ENCODE peak calls at places on chromosome 16, in six cellular contexts. One of them, this sample, is unnamed.

GRCh38 chr16:56711862-56712261 is 18.1 kb upstream of the NUP93 start:
- DNase-seq in effector memory CD4-positive, alpha-beta T cell: no peak
- DNase-seq in A549: no peak
- DNase-seq in tibial nerve: no peak
- DNase-seq in NT2/D1: no peak
- DNase-seq in CD4-positive, CD25-positive, alpha-beta regulatory T cell: no peak
- DNase-seq in this sample: no peak

GRCh38 chr16:78134944-78135619 is 35.6 kb downstream of the WWOX start:
- DNase-seq in effector memory CD4-positive, alpha-beta T cell: no peak
- DNase-seq in A549: no peak
- DNase-seq in tibial nerve: no peak
- DNase-seq in NT2/D1: no peak
- DNase-seq in CD4-positive, CD25-positive, alpha-beta regulatory T cell: no peak
- DNase-seq in this sample: no peak

GRCh38 chr16:2200313-2200712 is 3.9 kb upstream of the CASKIN1 start:
- DNase-seq in effector memory CD4-positive, alpha-beta T cell: no peak
- DNase-seq in A549: no peak
- DNase-seq in tibial nerve: no peak
- DNase-seq in NT2/D1: no peak
- DNase-seq in CD4-positive, CD25-positive, alpha-beta regulatory T cell: no peak
- DNase-seq in this sample: no peak

GRCh38 chr16:64058685-64059084 is 1063.2 kb downstream of the CDH11 start:
- DNase-seq in effector memory CD4-positive, alpha-beta T cell: no peak
- DNase-seq in A549: no peak
- DNase-seq in tibial nerve: no peak
- DNase-seq in NT2/D1: no peak
- DNase-seq in CD4-positive, CD25-positive, alpha-beta regulatory T cell: no peak
- DNase-seq in this sample: no peak

GRCh38 chr16:17766012-17766411 is 295.3 kb upstream of the XYLT1 start:
- DNase-seq in effector memory CD4-positive, alpha-beta T cell: no peak
- DNase-seq in A549: no peak
- DNase-seq in tibial nerve: no peak
- DNase-seq in NT2/D1: no peak
- DNase-seq in CD4-positive, CD25-positive, alpha-beta regulatory T cell: no peak
- DNase-seq in this sample: no peak

GRCh38 chr16:31484491-31485171 is 1.7 kb downstream of the SLC5A2 start:
- DNase-seq in effector memory CD4-positive, alpha-beta T cell: no peak
- DNase-seq in A549: no peak
- DNase-seq in tibial nerve: no peak
- DNase-seq in NT2/D1: no peak
- DNase-seq in CD4-positive, CD25-positive, alpha-beta regulatory T cell: no peak
- DNase-seq in this sample: no peak

GRCh38 chr16:1770328-1771071 is 843 bp downstream of the NME3 start:
- DNase-seq in effector memory CD4-positive, alpha-beta T cell: peak; percentile 29
- DNase-seq in A549: no peak
- DNase-seq in tibial nerve: peak; percentile 44
- DNase-seq in NT2/D1: no peak
- DNase-seq in CD4-positive, CD25-positive, alpha-beta regulatory T cell: peak; percentile 32
- DNase-seq in this sample: peak; percentile 66

GRCh38 chr16:74868501-74868900 is 93.9 kb upstream of the FA2H start:
- DNase-seq in effector memory CD4-positive, alpha-beta T cell: no peak
- DNase-seq in A549: no peak
- DNase-seq in tibial nerve: no peak
- DNase-seq in NT2/D1: no peak
- DNase-seq in CD4-positive, CD25-positive, alpha-beta regulatory T cell: no peak
- DNase-seq in this sample: no peak

GRCh38 chr16:7303014-7303676 is 29.5 kb upstream of the RBFOX1 start:
- DNase-seq in effector memory CD4-positive, alpha-beta T cell: no peak
- DNase-seq in A549: no peak
- DNase-seq in tibial nerve: no peak
- DNase-seq in NT2/D1: no peak
- DNase-seq in CD4-positive, CD25-positive, alpha-beta regulatory T cell: no peak
- DNase-seq in this sample: no peak

GRCh38 chr16:72986011-72986410 is 61.9 kb downstream of the ZFHX3 start:
- DNase-seq in effector memory CD4-positive, alpha-beta T cell: no peak
- DNase-seq in A549: no peak
- DNase-seq in tibial nerve: peak; percentile 79
- DNase-seq in NT2/D1: no peak
- DNase-seq in CD4-positive, CD25-positive, alpha-beta regulatory T cell: no peak
- DNase-seq in this sample: no peak

GRCh38 chr16:79168321-79168720 is 432.2 kb downstream of the MAF start:
- DNase-seq in effector memory CD4-positive, alpha-beta T cell: no peak
- DNase-seq in A549: no peak
- DNase-seq in tibial nerve: no peak
- DNase-seq in NT2/D1: no peak
- DNase-seq in CD4-positive, CD25-positive, alpha-beta regulatory T cell: no peak
- DNase-seq in this sample: no peak

GRCh38 chr16:28878083-28878926 is at the start of gene ATP2A1:
- DNase-seq in effector memory CD4-positive, alpha-beta T cell: no peak
- DNase-seq in A549: no peak
- DNase-seq in tibial nerve: no peak
- DNase-seq in NT2/D1: no peak
- DNase-seq in CD4-positive, CD25-positive, alpha-beta regulatory T cell: no peak
- DNase-seq in this sample: no peak

GRCh38 chr16:30028438-30029093 is 2.5 kb downstream of the TLCD3B start:
- DNase-seq in effector memory CD4-positive, alpha-beta T cell: no peak
- DNase-seq in A549: no peak
- DNase-seq in tibial nerve: no peak
- DNase-seq in NT2/D1: no peak
- DNase-seq in CD4-positive, CD25-positive, alpha-beta regulatory T cell: no peak
- DNase-seq in this sample: no peak

GRCh38 chr16:64345142-64345541 is 776.7 kb downstream of the CDH11 start:
- DNase-seq in effector memory CD4-positive, alpha-beta T cell: no peak
- DNase-seq in A549: no peak
- DNase-seq in tibial nerve: no peak
- DNase-seq in NT2/D1: no peak
- DNase-seq in CD4-positive, CD25-positive, alpha-beta regulatory T cell: no peak
- DNase-seq in this sample: no peak

GRCh38 chr16:71956500-71956899 is 43.7 kb downstream of the PKD1L3 start:
- DNase-seq in effector memory CD4-positive, alpha-beta T cell: no peak
- DNase-seq in A549: no peak
- DNase-seq in tibial nerve: no peak
- DNase-seq in NT2/D1: no peak
- DNase-seq in CD4-positive, CD25-positive, alpha-beta regulatory T cell: no peak
- DNase-seq in this sample: no peak

GRCh38 chr16:71963125-71963875 is 36.9 kb downstream of the PKD1L3 start:
- DNase-seq in effector memory CD4-positive, alpha-beta T cell: no peak
- DNase-seq in A549: no peak
- DNase-seq in tibial nerve: no peak
- DNase-seq in NT2/D1: no peak
- DNase-seq in CD4-positive, CD25-positive, alpha-beta regulatory T cell: no peak
- DNase-seq in this sample: no peak

GRCh38 chr16:71965223-71965622 is 35.0 kb downstream of the PKD1L3 start:
- DNase-seq in effector memory CD4-positive, alpha-beta T cell: no peak
- DNase-seq in A549: no peak
- DNase-seq in tibial nerve: no peak
- DNase-seq in NT2/D1: no peak
- DNase-seq in CD4-positive, CD25-positive, alpha-beta regulatory T cell: no peak
- DNase-seq in this sample: no peak

GRCh38 chr16:71966932-71967331 is 33.3 kb downstream of the PKD1L3 start:
- DNase-seq in effector memory CD4-positive, alpha-beta T cell: no peak
- DNase-seq in A549: no peak
- DNase-seq in tibial nerve: no peak
- DNase-seq in NT2/D1: no peak
- DNase-seq in CD4-positive, CD25-positive, alpha-beta regulatory T cell: no peak
- DNase-seq in this sample: no peak

GRCh38 chr16:71961066-71962039 is 38.8 kb downstream of the PKD1L3 start:
- DNase-seq in effector memory CD4-positive, alpha-beta T cell: peak; percentile 59
- DNase-seq in A549: peak; percentile 77
- DNase-seq in tibial nerve: peak; percentile 89
- DNase-seq in NT2/D1: peak; percentile 72
- DNase-seq in CD4-positive, CD25-positive, alpha-beta regulatory T cell: peak; percentile 61
- DNase-seq in this sample: peak; percentile 59
- H3K4me3 ChIP-seq in effector memory CD4-positive, alpha-beta T cell: no peak overlapping the region
- H3K4me3 ChIP-seq in A549: no peak overlapping the region
- H3K4me3 ChIP-seq in tibial nerve: no peak overlapping the region
- H3K4me3 ChIP-seq in NT2/D1: no peak overlapping the region
- H3K4me3 ChIP-seq in CD4-positive, CD25-positive, alpha-beta regulatory T cell: no peak overlapping the region
- H3K4me3 ChIP-seq in this sample: no peak overlapping the region

GRCh38 chr16:58029410-58029809 is 3.9 kb downstream of the MMP15 start:
- DNase-seq in effector memory CD4-positive, alpha-beta T cell: no peak
- DNase-seq in A549: no peak
- DNase-seq in tibial nerve: no peak
- DNase-seq in NT2/D1: no peak
- DNase-seq in CD4-positive, CD25-positive, alpha-beta regulatory T cell: no peak
- DNase-seq in this sample: no peak
- H3K4me1 ChIP-seq in effector memory CD4-positive, alpha-beta T cell: peaks cover 21% of the 10 kb centered on the region
- H3K4me1 ChIP-seq in A549: peaks cover 17% of the 10 kb centered on the region
- H3K4me1 ChIP-seq in tibial nerve: peaks cover 34% of the 10 kb centered on the region
- H3K4me1 ChIP-seq in NT2/D1: peaks cover 35% of the 10 kb centered on the region
- H3K4me1 ChIP-seq in CD4-positive, CD25-positive, alpha-beta regulatory T cell: peaks cover 26% of the 10 kb centered on the region
- H3K4me1 ChIP-seq in this sample: peaks cover 7% of the 10 kb centered on the region

GRCh38 chr16:81860867-81861266 is 81.8 kb downstream of the PLCG2 start:
- DNase-seq in effector memory CD4-positive, alpha-beta T cell: no peak
- DNase-seq in A549: no peak
- DNase-seq in tibial nerve: no peak
- DNase-seq in NT2/D1: no peak
- DNase-seq in CD4-positive, CD25-positive, alpha-beta regulatory T cell: no peak
- DNase-seq in this sample: no peak
- H3K9me3 ChIP-seq in effector memory CD4-positive, alpha-beta T cell: no peaks in the 10 kb centered on the region
- H3K9me3 ChIP-seq in A549: no peaks in the 10 kb centered on the region
- H3K9me3 ChIP-seq in tibial nerve: no peaks in the 10 kb centered on the region
- H3K9me3 ChIP-seq in NT2/D1: no peaks in the 10 kb centered on the region
- H3K9me3 ChIP-seq in CD4-positive, CD25-positive, alpha-beta regulatory T cell: no peaks in the 10 kb centered on the region
- H3K9me3 ChIP-seq in this sample: no peaks in the 10 kb centered on the region

GRCh38 chr16:23416816-23417215 is 36.2 kb downstream of the COG7 start:
- DNase-seq in effector memory CD4-positive, alpha-beta T cell: no peak
- DNase-seq in A549: no peak
- DNase-seq in tibial nerve: no peak
- DNase-seq in NT2/D1: no peak
- DNase-seq in CD4-positive, CD25-positive, alpha-beta regulatory T cell: no peak
- DNase-seq in this sample: no peak
- H3K4me3 ChIP-seq in effector memory CD4-positive, alpha-beta T cell: no peak overlapping the region
- H3K4me3 ChIP-seq in A549: no peak overlapping the region
- H3K4me3 ChIP-seq in tibial nerve: no peak overlapping the region
- H3K4me3 ChIP-seq in NT2/D1: no peak overlapping the region
- H3K4me3 ChIP-seq in CD4-positive, CD25-positive, alpha-beta regulatory T cell: no peak overlapping the region
- H3K4me3 ChIP-seq in this sample: no peak overlapping the region

DNA sequence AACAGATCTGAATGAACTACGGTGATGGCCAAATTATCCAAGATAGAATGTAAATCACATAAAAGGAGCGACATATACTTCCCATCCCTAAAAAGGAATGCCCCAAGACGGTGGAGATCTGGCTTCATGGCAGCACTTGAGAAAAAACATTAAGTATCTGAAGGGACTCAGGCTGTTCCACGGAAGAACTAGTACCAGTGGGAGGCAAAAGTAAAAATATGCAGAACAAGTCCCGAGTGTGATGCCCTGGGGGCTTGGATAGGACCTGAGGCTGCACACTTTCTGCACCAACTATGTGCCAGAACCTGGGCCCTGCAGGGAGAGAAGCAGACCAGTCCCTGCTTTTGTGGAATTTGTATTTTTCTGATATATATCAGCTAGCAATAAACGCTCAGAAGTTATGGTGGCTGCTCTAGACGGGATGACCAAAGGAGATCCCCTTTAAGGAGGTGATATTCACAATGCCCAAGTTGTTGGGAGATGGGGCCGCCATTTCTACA is 538 bp upstream of the CKLF start:
- DNase-seq in effector memory CD4-positive, alpha-beta T cell: peak; percentile 3
- DNase-seq in A549: no peak
- DNase-seq in tibial nerve: no peak
- DNase-seq in NT2/D1: no peak
- DNase-seq in CD4-positive, CD25-positive, alpha-beta regulatory T cell: no peak
- DNase-seq in this sample: no peak
- H3K4me1 ChIP-seq in effector memory CD4-positive, alpha-beta T cell: peaks cover 56% of the 10 kb centered on the region
- H3K4me1 ChIP-seq in A549: peaks cover 40% of the 10 kb centered on the region
- H3K4me1 ChIP-seq in tibial nerve: peaks cover 41% of the 10 kb centered on the region
- H3K4me1 ChIP-seq in NT2/D1: no peaks in the 10 kb centered on the region
- H3K4me1 ChIP-seq in CD4-positive, CD25-positive, alpha-beta regulatory T cell: peaks cover 79% of the 10 kb centered on the region
- H3K4me1 ChIP-seq in this sample: peaks cover 72% of the 10 kb centered on the region

DNA sequence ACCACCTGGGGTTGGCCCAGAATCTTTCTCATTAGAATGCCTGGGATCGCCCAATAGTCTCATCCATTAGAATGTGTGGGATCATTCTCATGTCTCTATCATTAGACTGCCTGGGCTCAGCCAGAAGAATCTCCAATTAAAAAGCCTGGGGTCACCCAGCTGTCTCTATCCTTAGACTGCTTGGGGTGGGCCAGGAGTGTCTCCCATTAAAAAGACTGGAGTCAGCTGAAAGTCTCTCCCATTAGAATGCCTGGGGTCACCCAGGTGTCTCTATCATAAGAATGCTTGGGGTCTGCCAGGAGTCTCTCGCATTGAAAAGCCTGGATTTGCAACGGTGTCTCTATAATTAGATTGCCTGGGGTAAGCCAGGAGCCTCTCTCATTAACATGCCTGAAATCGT is 2225.7 kb downstream of the TP53TG3F start:
- DNase-seq in effector memory CD4-positive, alpha-beta T cell: no peak
- DNase-seq in A549: no peak
- DNase-seq in tibial nerve: no peak
- DNase-seq in NT2/D1: no peak
- DNase-seq in CD4-positive, CD25-positive, alpha-beta regulatory T cell: no peak
- DNase-seq in this sample: no peak
- H3K9me3 ChIP-seq in effector memory CD4-positive, alpha-beta T cell: peaks cover 20% of the 10 kb centered on the region
- H3K9me3 ChIP-seq in A549: no peaks in the 10 kb centered on the region
- H3K9me3 ChIP-seq in tibial nerve: no peaks in the 10 kb centered on the region
- H3K9me3 ChIP-seq in NT2/D1: no peaks in the 10 kb centered on the region
- H3K9me3 ChIP-seq in CD4-positive, CD25-positive, alpha-beta regulatory T cell: peaks cover 50% of the 10 kb centered on the region
- H3K9me3 ChIP-seq in this sample: peaks cover 6% of the 10 kb centered on the region

DNA sequence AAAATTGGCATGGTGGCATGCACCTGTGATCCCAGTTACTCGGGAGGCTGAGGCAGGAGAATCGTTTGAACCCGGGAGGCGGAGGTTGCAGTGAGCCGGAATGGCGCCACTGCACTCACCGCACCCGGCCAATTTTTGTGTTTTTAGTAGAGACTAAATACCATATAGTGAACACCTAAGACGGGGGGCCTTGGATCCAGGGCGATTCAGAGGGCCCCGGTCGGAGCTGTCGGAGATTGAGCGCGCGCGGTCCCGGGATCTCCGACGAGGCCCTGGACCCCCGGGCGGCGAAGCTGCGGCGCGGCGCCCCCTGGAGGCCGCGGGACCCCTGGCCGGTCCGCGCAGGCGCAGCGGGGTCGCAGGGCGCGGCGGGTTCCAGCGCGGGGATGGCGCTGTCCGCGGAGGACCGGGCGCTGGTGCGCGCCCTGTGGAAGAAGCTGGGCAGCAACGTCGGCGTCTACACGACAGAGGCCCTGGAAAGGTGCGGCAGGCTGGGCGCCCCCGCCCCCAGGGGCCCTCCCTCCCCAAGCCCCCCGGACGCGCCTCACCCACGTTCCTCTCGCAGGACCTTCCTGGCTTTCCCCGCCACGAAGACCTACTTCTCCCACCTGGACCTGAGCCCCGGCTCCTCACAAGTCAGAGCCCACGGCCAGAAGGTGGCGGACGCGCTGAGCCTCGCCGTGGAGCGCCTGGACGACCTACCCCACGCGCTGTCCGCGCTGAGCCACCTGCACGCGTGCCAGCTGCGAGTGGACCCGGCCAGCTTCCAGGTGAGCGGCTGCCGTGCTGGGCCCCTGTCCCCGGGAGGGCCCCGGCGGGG is at the start of gene HBQ1:
- DNase-seq in effector memory CD4-positive, alpha-beta T cell: no peak
- DNase-seq in A549: peak; percentile 73
- DNase-seq in tibial nerve: no peak
- DNase-seq in NT2/D1: no peak
- DNase-seq in CD4-positive, CD25-positive, alpha-beta regulatory T cell: no peak
- DNase-seq in this sample: peak; percentile 27
- H3K4me3 ChIP-seq in effector memory CD4-positive, alpha-beta T cell: no peak within 1 kb of the TSS
- H3K4me3 ChIP-seq in A549: peak within 1 kb of the TSS; percentile 48
- H3K4me3 ChIP-seq in tibial nerve: peak within 1 kb of the TSS; percentile 33
- H3K4me3 ChIP-seq in NT2/D1: peak within 1 kb of the TSS; percentile 72
- H3K4me3 ChIP-seq in CD4-positive, CD25-positive, alpha-beta regulatory T cell: no peak within 1 kb of the TSS
- H3K4me3 ChIP-seq in this sample: peak within 1 kb of the TSS; percentile 45

GRCh38 chr16:47460755-47461597 is at the start of the genes ITFG1 and PHKB:
- DNase-seq in effector memory CD4-positive, alpha-beta T cell: peak; percentile 92
- DNase-seq in A549: peak; percentile 56
- DNase-seq in tibial nerve: peak; percentile 85
- DNase-seq in NT2/D1: peak; percentile 90
- DNase-seq in CD4-positive, CD25-positive, alpha-beta regulatory T cell: peak; percentile 94
- DNase-seq in this sample: peak; percentile 97
- H3K4me1 ChIP-seq in effector memory CD4-positive, alpha-beta T cell: peaks cover 21% of the 10 kb centered on the region
- H3K4me1 ChIP-seq in A549: peaks cover 17% of the 10 kb centered on the region
- H3K4me1 ChIP-seq in tibial nerve: peaks cover 37% of the 10 kb centered on the region
- H3K4me1 ChIP-seq in NT2/D1: peaks cover 2% of the 10 kb centered on the region
- H3K4me1 ChIP-seq in CD4-positive, CD25-positive, alpha-beta regulatory T cell: peaks cover 58% of the 10 kb centered on the region
- H3K4me1 ChIP-seq in this sample: peaks cover 33% of the 10 kb centered on the region

This sample was measured in CD8-positive, alpha-beta memory T cell.